ENCODE peak calls at places on chromosomes 6 and 20, in five cellular contexts. One of them, this sample, is unnamed.

GRCh38 chr6:147279423-147279822 is 75.2 kb downstream of the STXBP5 start:
- DNase-seq in SIG-M5: no peak
- DNase-seq in ovary: no peak
- DNase-seq in WTC11: no peak
- DNase-seq in sciatic nerve: no peak
- DNase-seq in this sample: no peak

GRCh38 chr6:38215225-38215624 is 395.7 kb downstream of the ZFAND3 start:
- DNase-seq in SIG-M5: no peak
- DNase-seq in ovary: no peak
- DNase-seq in WTC11: no peak
- DNase-seq in sciatic nerve: no peak
- DNase-seq in this sample: no peak

GRCh38 chr6:70376628-70377027 is 36.7 kb upstream of the FAM135A start:
- DNase-seq in SIG-M5: no peak
- DNase-seq in ovary: no peak
- DNase-seq in WTC11: no peak
- DNase-seq in sciatic nerve: no peak
- DNase-seq in this sample: no peak

GRCh38 chr6:45642331-45643126 is 264.8 kb upstream of the SUPT3H start:
- DNase-seq in SIG-M5: no peak
- DNase-seq in ovary: no peak
- DNase-seq in WTC11: no peak
- DNase-seq in sciatic nerve: no peak
- DNase-seq in this sample: no peak

GRCh38 chr20:22801528-22801927 is 217.2 kb upstream of the FOXA2 start:
- DNase-seq in SIG-M5: no peak
- DNase-seq in ovary: no peak
- DNase-seq in WTC11: no peak
- DNase-seq in sciatic nerve: no peak
- DNase-seq in this sample: no peak

GRCh38 chr6:159693894-159694545 is 979 bp upstream of the SOD2 start:
- DNase-seq in SIG-M5: no peak
- DNase-seq in ovary: no peak
- DNase-seq in WTC11: no peak
- DNase-seq in sciatic nerve: no peak
- DNase-seq in this sample: peak

GRCh38 chr6:165218816-165219215 is 90.6 kb downstream of the C6orf118 start:
- DNase-seq in SIG-M5: no peak
- DNase-seq in ovary: no peak
- DNase-seq in WTC11: no peak
- DNase-seq in sciatic nerve: no peak
- DNase-seq in this sample: no peak

GRCh38 chr20:49987868-49988690 is 5.3 kb downstream of the SNAI1 start:
- DNase-seq in SIG-M5: no peak
- DNase-seq in ovary: no peak
- DNase-seq in WTC11: no peak
- DNase-seq in sciatic nerve: no peak
- DNase-seq in this sample: no peak

GRCh38 chr6:157625764-157626163 is 197.3 kb upstream of the SNX9 start:
- DNase-seq in SIG-M5: no peak
- DNase-seq in ovary: no peak
- DNase-seq in WTC11: no peak
- DNase-seq in sciatic nerve: no peak
- DNase-seq in this sample: no peak

GRCh38 chr6:1872649-1873131 is 263.0 kb downstream of the FOXC1 start:
- DNase-seq in SIG-M5: no peak
- DNase-seq in ovary: no peak
- DNase-seq in WTC11: peak
- DNase-seq in sciatic nerve: no peak
- DNase-seq in this sample: no peak

GRCh38 chr6:108152446-108152845 is 13.4 kb upstream of the NR2E1 start:
- DNase-seq in SIG-M5: no peak
- DNase-seq in ovary: no peak
- DNase-seq in WTC11: no peak
- DNase-seq in sciatic nerve: no peak
- DNase-seq in this sample: no peak

GRCh38 chr6:112640895-112641294 is 293.8 kb downstream of the RFPL4B start:
- DNase-seq in SIG-M5: no peak
- DNase-seq in ovary: no peak
- DNase-seq in WTC11: no peak
- DNase-seq in sciatic nerve: no peak
- DNase-seq in this sample: no peak

GRCh38 chr6:24911983-24912382 is 23.8 kb downstream of the RIPOR2 start:
- DNase-seq in SIG-M5: no peak
- DNase-seq in ovary: no peak
- DNase-seq in WTC11: no peak
- DNase-seq in sciatic nerve: no peak
- DNase-seq in this sample: no peak

This sample was measured in HL-60.